ENCODE peak calls at places on chromosomes 16 and 17, in six cellular contexts. One of them, this sample, is unnamed.

GRCh38 chr17:3864534-3864933 is 18.5 kb upstream of the NCBP3 start:
- DNase-seq in IMR-90: no peak
- DNase-seq in H9: no peak
- DNase-seq in neuronal stem cell: no peak
- DNase-seq in H1: no peak
- DNase-seq in trophoblast cell: no peak
- DNase-seq in this sample: no peak

GRCh38 chr17:27845264-27846041 is 45.1 kb upstream of the NOS2 start:
- DNase-seq in IMR-90: no peak
- DNase-seq in H9: no peak
- DNase-seq in neuronal stem cell: no peak
- DNase-seq in H1: no peak
- DNase-seq in trophoblast cell: no peak
- DNase-seq in this sample: no peak

GRCh38 chr17:39635614-39636176 is 1.2 kb upstream of the STARD3 start:
- DNase-seq in IMR-90: no peak
- DNase-seq in H9: no peak
- DNase-seq in neuronal stem cell: no peak
- DNase-seq in H1: no peak
- DNase-seq in trophoblast cell: no peak
- DNase-seq in this sample: no peak

GRCh38 chr16:82755570-82756282 is 129.0 kb downstream of the CDH13 start:
- DNase-seq in IMR-90: no peak
- DNase-seq in H9: no peak
- DNase-seq in neuronal stem cell: no peak
- DNase-seq in H1: no peak
- DNase-seq in trophoblast cell: no peak
- DNase-seq in this sample: no peak

GRCh38 chr17:32529604-32530003 is 42.8 kb downstream of the CDK5R1 start:
- DNase-seq in IMR-90: no peak
- DNase-seq in H9: no peak
- DNase-seq in neuronal stem cell: no peak
- DNase-seq in H1: no peak
- DNase-seq in trophoblast cell: no peak
- DNase-seq in this sample: no peak

GRCh38 chr16:21233521-21234150 is at the start of gene ANKS4B:
- DNase-seq in IMR-90: no peak
- DNase-seq in H9: no peak
- DNase-seq in neuronal stem cell: no peak
- DNase-seq in H1: peak; percentile 10
- DNase-seq in trophoblast cell: no peak
- DNase-seq in this sample: no peak

GRCh38 chr16:66874079-66874775 is 6.1 kb upstream of the PDP2 start:
- DNase-seq in IMR-90: peak; percentile 49
- DNase-seq in H9: no peak
- DNase-seq in neuronal stem cell: no peak
- DNase-seq in H1: no peak
- DNase-seq in trophoblast cell: peak; percentile 13
- DNase-seq in this sample: peak; percentile 67

GRCh38 chr17:70084476-70084875 is 9.5 kb downstream of the KCNJ16 start:
- DNase-seq in IMR-90: peak; percentile 29
- DNase-seq in H9: no peak
- DNase-seq in neuronal stem cell: no peak
- DNase-seq in H1: no peak
- DNase-seq in trophoblast cell: no peak
- DNase-seq in this sample: peak; percentile 28

GRCh38 chr16:68376590-68376989 is 65.8 kb downstream of the PRMT7 start:
- DNase-seq in IMR-90: no peak
- DNase-seq in H9: no peak
- DNase-seq in neuronal stem cell: no peak
- DNase-seq in H1: no peak
- DNase-seq in trophoblast cell: no peak
- DNase-seq in this sample: no peak

GRCh38 chr17:11240841-11241610 is at the start of gene SHISA6:
- DNase-seq in IMR-90: no peak
- DNase-seq in H9: peak; percentile 55
- DNase-seq in neuronal stem cell: peak; percentile 46
- DNase-seq in H1: peak; percentile 73
- DNase-seq in trophoblast cell: no peak
- DNase-seq in this sample: no peak

GRCh38 chr16:60636117-60636516 is 1400.1 kb downstream of the CDH8 start:
- DNase-seq in IMR-90: no peak
- DNase-seq in H9: no peak
- DNase-seq in neuronal stem cell: no peak
- DNase-seq in H1: peak; percentile 45
- DNase-seq in trophoblast cell: peak; percentile 78
- DNase-seq in this sample: no peak

GRCh38 chr16:56145369-56145768 is 45.9 kb upstream of the GNAO1 start:
- DNase-seq in IMR-90: no peak
- DNase-seq in H9: peak; percentile 28
- DNase-seq in neuronal stem cell: no peak
- DNase-seq in H1: no peak
- DNase-seq in trophoblast cell: no peak
- DNase-seq in this sample: no peak

GRCh38 chr17:55735784-55736405 is 13.2 kb upstream of the TMEM100 start:
- DNase-seq in IMR-90: peak; percentile 62
- DNase-seq in H9: no peak
- DNase-seq in neuronal stem cell: no peak
- DNase-seq in H1: no peak
- DNase-seq in trophoblast cell: peak; percentile 66
- DNase-seq in this sample: peak; percentile 76

GRCh38 chr17:78016852-78017251 is 58.3 kb downstream of the TNRC6C start:
- DNase-seq in IMR-90: no peak
- DNase-seq in H9: no peak
- DNase-seq in neuronal stem cell: no peak
- DNase-seq in H1: no peak
- DNase-seq in trophoblast cell: no peak
- DNase-seq in this sample: no peak

GRCh38 chr17:72837335-72837734 is 255.2 kb downstream of the SLC39A11 start:
- DNase-seq in IMR-90: no peak
- DNase-seq in H9: no peak
- DNase-seq in neuronal stem cell: peak; percentile 17
- DNase-seq in H1: no peak
- DNase-seq in trophoblast cell: no peak
- DNase-seq in this sample: no peak

GRCh38 chr16:85674828-85675227 is 13.9 kb downstream of the GINS2 start:
- DNase-seq in IMR-90: no peak
- DNase-seq in H9: no peak
- DNase-seq in neuronal stem cell: no peak
- DNase-seq in H1: no peak
- DNase-seq in trophoblast cell: no peak
- DNase-seq in this sample: no peak

GRCh38 chr17:8125196-8125946 is 1.5 kb upstream of the HES7 start:
- DNase-seq in IMR-90: peak; percentile 60
- DNase-seq in H9: peak; percentile 88
- DNase-seq in neuronal stem cell: peak; percentile 91
- DNase-seq in H1: peak; percentile 99
- DNase-seq in trophoblast cell: peak; percentile 82
- DNase-seq in this sample: peak; percentile 79

GRCh38 chr17:65472602-65473001 is 88.8 kb downstream of the AXIN2 start:
- DNase-seq in IMR-90: no peak
- DNase-seq in H9: no peak
- DNase-seq in neuronal stem cell: no peak
- DNase-seq in H1: no peak
- DNase-seq in trophoblast cell: peak; percentile 93
- DNase-seq in this sample: no peak

GRCh38 chr17:83177611-83178532 is 98.5 kb downstream of the METRNL start:
- DNase-seq in IMR-90: no peak
- DNase-seq in H9: peak; percentile 29
- DNase-seq in neuronal stem cell: no peak
- DNase-seq in H1: peak; percentile 29
- DNase-seq in trophoblast cell: no peak
- DNase-seq in this sample: no peak

DNA sequence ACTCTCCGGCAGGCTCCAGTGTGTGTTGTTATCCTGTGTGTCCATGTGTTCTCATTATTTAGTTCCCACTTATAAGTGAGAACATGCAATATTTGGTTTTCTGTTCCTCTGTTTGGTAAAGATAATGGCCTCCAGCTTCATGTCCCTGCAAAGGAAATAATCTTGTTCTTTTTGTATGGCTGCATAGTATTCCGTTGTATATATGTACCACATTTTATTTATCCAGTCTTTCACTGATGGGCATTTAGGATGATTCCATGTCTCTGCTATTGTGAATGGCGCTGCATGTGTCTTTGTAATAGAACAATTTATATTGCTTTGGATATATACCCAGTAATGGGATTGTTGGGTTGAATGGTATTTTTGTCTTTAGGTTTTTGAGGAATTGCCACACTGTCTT is 807.3 kb upstream of the CA10 start:
- DNase-seq in IMR-90: no peak
- DNase-seq in H9: no peak
- DNase-seq in neuronal stem cell: no peak
- DNase-seq in H1: no peak
- DNase-seq in trophoblast cell: no peak
- DNase-seq in this sample: no peak
- H2BK120ac ChIP-seq in IMR-90: no peak overlapping the region
- H2BK120ac ChIP-seq in H9: no peak overlapping the region
- H2BK120ac ChIP-seq in neuronal stem cell: no peak overlapping the region
- H2BK120ac ChIP-seq in H1: no peak overlapping the region
- H2BK120ac ChIP-seq in trophoblast cell: no peak overlapping the region
- H2BK120ac ChIP-seq in this sample: no peak overlapping the region

GRCh38 chr16:54655171-54655590 is 275.5 kb upstream of the IRX5 start:
- DNase-seq in IMR-90: no peak
- DNase-seq in H9: no peak
- DNase-seq in neuronal stem cell: no peak
- DNase-seq in H1: peak; percentile 52
- DNase-seq in trophoblast cell: no peak
- DNase-seq in this sample: no peak
- H2AFZ ChIP-seq in IMR-90: peak overlapping the region; percentile 26
- H2AFZ ChIP-seq in H9: peak overlapping the region; percentile 42
- H2AFZ ChIP-seq in neuronal stem cell: peak overlapping the region; percentile 84
- H2AFZ ChIP-seq in H1: no peak overlapping the region
- H2AFZ ChIP-seq in trophoblast cell: peak overlapping the region; percentile 35
- H2AFZ ChIP-seq in this sample: no peak overlapping the region

DNA sequence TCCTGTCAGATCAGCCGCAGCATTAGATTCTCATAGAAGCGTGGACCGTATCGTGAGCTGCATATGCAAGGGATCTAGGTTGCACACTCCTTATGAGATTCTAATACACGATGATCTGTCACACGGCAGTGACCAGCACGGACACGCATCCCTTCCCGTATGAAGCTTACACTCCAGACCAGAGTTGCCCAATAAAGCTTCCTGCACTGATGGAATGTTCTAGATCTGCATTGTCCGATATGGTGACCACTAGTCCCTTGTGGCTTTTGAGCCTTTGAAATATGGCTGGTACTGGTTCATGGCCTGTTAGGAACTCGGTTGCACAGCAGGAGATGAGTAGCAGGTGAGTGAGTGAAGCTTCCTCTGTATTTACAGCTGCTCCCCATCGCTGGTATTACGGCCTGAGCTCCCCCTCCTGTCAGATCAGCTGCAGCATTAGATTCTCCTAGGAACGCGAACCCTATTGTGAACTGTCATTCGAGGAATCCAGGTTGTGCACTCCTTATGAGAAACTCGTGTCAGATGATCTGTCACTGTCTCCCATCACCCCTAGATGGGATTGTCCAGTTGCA is 49.8 kb upstream of the ZCCHC14 start:
- DNase-seq in IMR-90: no peak
- DNase-seq in H9: no peak
- DNase-seq in neuronal stem cell: no peak
- DNase-seq in H1: no peak
- DNase-seq in trophoblast cell: no peak
- DNase-seq in this sample: no peak
- H3K4ac ChIP-seq in IMR-90: no peak overlapping the region
- H3K4ac ChIP-seq in H9: no peak overlapping the region
- H3K4ac ChIP-seq in neuronal stem cell: no peak overlapping the region
- H3K4ac ChIP-seq in H1: no peak overlapping the region
- H3K4ac ChIP-seq in trophoblast cell: no peak overlapping the region
- H3K4ac ChIP-seq in this sample: no peak overlapping the region

DNA sequence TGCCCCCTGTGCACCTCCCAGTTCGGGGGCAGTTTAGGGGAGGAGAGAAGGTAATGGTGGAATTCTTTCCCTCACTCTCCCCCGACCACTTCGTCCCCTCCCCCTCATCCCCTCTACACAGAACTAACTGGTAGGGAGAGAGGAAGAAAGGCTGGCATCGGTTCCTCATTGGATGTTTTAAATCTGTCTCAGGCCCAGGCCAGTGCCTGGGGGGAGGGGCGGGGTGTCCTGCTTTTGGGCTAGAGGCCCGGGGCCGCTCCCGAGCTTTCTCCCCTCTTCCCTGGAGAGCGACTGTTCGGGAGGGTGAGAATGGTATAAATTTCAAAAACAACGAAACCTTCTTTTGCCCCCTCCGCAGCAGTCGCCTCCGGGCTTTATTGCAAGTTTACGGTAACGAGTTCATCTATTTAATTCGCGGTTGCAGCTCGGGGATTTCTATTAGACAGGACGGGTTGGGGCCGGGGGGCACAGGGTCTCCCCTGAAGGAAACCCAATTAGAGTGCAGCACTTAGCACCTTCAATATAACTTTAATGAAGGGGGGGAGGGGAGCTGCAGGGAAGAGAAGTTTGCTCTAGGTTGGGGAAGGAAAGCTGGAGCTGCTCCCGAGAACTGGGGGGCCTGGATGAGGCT is at the start of gene PRAC2:
- DNase-seq in IMR-90: no peak
- DNase-seq in H9: peak; percentile 86
- DNase-seq in neuronal stem cell: no peak
- DNase-seq in H1: peak; percentile 77
- DNase-seq in trophoblast cell: no peak
- DNase-seq in this sample: peak; percentile 15
- H2BK120ac ChIP-seq in IMR-90: no peak within 1 kb of the TSS
- H2BK120ac ChIP-seq in H9: no peak within 1 kb of the TSS
- H2BK120ac ChIP-seq in neuronal stem cell: no peak within 1 kb of the TSS
- H2BK120ac ChIP-seq in H1: no peak within 1 kb of the TSS
- H2BK120ac ChIP-seq in trophoblast cell: no peak within 1 kb of the TSS
- H2BK120ac ChIP-seq in this sample: no peak within 1 kb of the TSS

GRCh38 chr17:20992987-20993862 is 49.6 kb downstream of the USP22 start:
- DNase-seq in IMR-90: peak; percentile 71
- DNase-seq in H9: peak; percentile 92
- DNase-seq in neuronal stem cell: peak; percentile 82
- DNase-seq in H1: peak; percentile 89
- DNase-seq in trophoblast cell: peak; percentile 93
- DNase-seq in this sample: peak; percentile 81
- H2AFZ ChIP-seq in IMR-90: peak overlapping the region; percentile 65
- H2AFZ ChIP-seq in H9: no peak overlapping the region
- H2AFZ ChIP-seq in neuronal stem cell: peak overlapping the region; percentile 65
- H2AFZ ChIP-seq in H1: peak overlapping the region; percentile 85
- H2AFZ ChIP-seq in trophoblast cell: peak overlapping the region; percentile 61
- H2AFZ ChIP-seq in this sample: no peak overlapping the region